ENCODE peak calls at places on chromosome 1, in four cellular contexts. K is IMR-90, Z is heart right ventricle, Y is gastroesophageal sphincter. F is an unnamed sample.

GRCh38 chr1:41314781-41315481 is 46.3 kb upstream of the FOXO6 start:
- ATAC-seq in Z (no peak), Y (no peak), K (peak), F (no peak)

GRCh38 chr1:164880199-164880598 is 321.2 kb downstream of the PBX1 start:
- ATAC-seq in Z (no peak), K (no peak), Y (no peak), F (no peak)

GRCh38 chr1:27934818-27935549 is at the start of gene SMPDL3B:
- ATAC-seq in Z (no peak), K (peak), Y (peak), F (peak)

GRCh38 chr1:64917328-64917861 is 49.0 kb downstream of the JAK1 start:
- ATAC-seq in Y (peak), K (peak), Z (peak), F (peak)

GRCh38 chr1:242206994-242207393 is 208.1 kb upstream of the MAP1LC3C start:
- ATAC-seq in Y (no peak), Z (no peak), K (no peak), F (no peak)

GRCh38 chr1:67645495-67646144 is 39.4 kb upstream of the GADD45A start:
- ATAC-seq in Z (peak), K (no peak), Y (peak), F (no peak)

GRCh38 chr1:117046781-117047180 is 13.3 kb upstream of the TTF2 start:
- ATAC-seq in Y (no peak), K (no peak), Z (no peak), F (no peak)

GRCh38 chr1:41713557-41714327 is 205.0 kb downstream of the HIVEP3 start:
- ATAC-seq in Y (no peak), K (peak), Z (no peak), F (peak)

GRCh38 chr1:161978011-161978790 is 45.5 kb downstream of the OLFML2B start:
- ATAC-seq in Y (no peak), Z (no peak), K (no peak), F (no peak)

GRCh38 chr1:29603622-29604021 is 367.3 kb downstream of the PTPRU start:
- ATAC-seq in Y (no peak), Z (no peak), K (no peak), F (no peak)

GRCh38 chr1:53918343-53918742 is 24.4 kb downstream of the DIO1 start:
- ATAC-seq in Y (no peak), K (no peak), Z (no peak), F (no peak)

GRCh38 chr1:211648980-211649934 is 26.2 kb downstream of the NEK2 start:
- ATAC-seq in Y (peak), Z (peak), K (peak), F (peak)

GRCh38 chr1:43873851-43874250 is 59.8 kb upstream of the ARTN start:
- ATAC-seq in Z (no peak), Y (no peak), K (no peak), F (no peak)

GRCh38 chr1:61753998-61754508 is 11.8 kb downstream of the PATJ start:
- ATAC-seq in Y (no peak), Z (no peak), K (no peak), F (no peak)

GRCh38 chr1:17527036-17527914 is 12.2 kb upstream of the ARHGEF10L start:
- ATAC-seq in Y (peak), K (peak), Z (no peak), F (peak)

F was measured in SK-N-SH treated with all-trans-retinoic acid at 6 μM for 48 hours.